ENCODE peak calls at places on chromosomes 5 and 9, in ten cellular contexts. One of them, this sample, is unnamed.

GRCh38 chr9:125633116-125633743 is 73.8 kb downstream of the MAPKAP1 start:
- DNase-seq in ovary: no peak
- DNase-seq in IMR-90: no peak
- DNase-seq in GM12878: no peak
- DNase-seq in testis: no peak
- DNase-seq in sigmoid colon: no peak
- DNase-seq in heart left ventricle: no peak
- DNase-seq in A549: no peak
- DNase-seq in spleen: no peak
- DNase-seq in esophagus squamous epithelium: no peak
- DNase-seq in this sample: peak

GRCh38 chr5:180618830-180619562 is 27.7 kb upstream of the SCGB3A1 start:
- DNase-seq in ovary: no peak
- DNase-seq in IMR-90: peak
- DNase-seq in GM12878: no peak
- DNase-seq in testis: peak
- DNase-seq in sigmoid colon: no peak
- DNase-seq in heart left ventricle: no peak
- DNase-seq in A549: peak
- DNase-seq in spleen: no peak
- DNase-seq in esophagus squamous epithelium: no peak
- DNase-seq in this sample: no peak

GRCh38 chr5:103272377-103272776 is 13.8 kb downstream of the MACIR start:
- DNase-seq in ovary: no peak
- DNase-seq in IMR-90: peak
- DNase-seq in GM12878: no peak
- DNase-seq in testis: no peak
- DNase-seq in sigmoid colon: no peak
- DNase-seq in heart left ventricle: no peak
- DNase-seq in A549: no peak
- DNase-seq in spleen: no peak
- DNase-seq in esophagus squamous epithelium: no peak
- DNase-seq in this sample: no peak

GRCh38 chr5:110053205-110053604 is 363.5 kb downstream of the MAN2A1 start:
- DNase-seq in ovary: no peak
- DNase-seq in IMR-90: no peak
- DNase-seq in GM12878: no peak
- DNase-seq in testis: no peak
- DNase-seq in sigmoid colon: no peak
- DNase-seq in heart left ventricle: no peak
- DNase-seq in A549: no peak
- DNase-seq in spleen: no peak
- DNase-seq in esophagus squamous epithelium: no peak
- DNase-seq in this sample: no peak

GRCh38 chr5:67985686-67986387 is 229.7 kb upstream of the PIK3R1 start:
- DNase-seq in ovary: no peak
- DNase-seq in IMR-90: peak
- DNase-seq in GM12878: no peak
- DNase-seq in testis: no peak
- DNase-seq in sigmoid colon: no peak
- DNase-seq in heart left ventricle: no peak
- DNase-seq in A549: no peak
- DNase-seq in spleen: no peak
- DNase-seq in esophagus squamous epithelium: no peak
- DNase-seq in this sample: no peak

GRCh38 chr9:95067888-95068287 is 249.6 kb downstream of the FANCC start:
- DNase-seq in ovary: no peak
- DNase-seq in IMR-90: no peak
- DNase-seq in GM12878: no peak
- DNase-seq in testis: no peak
- DNase-seq in sigmoid colon: no peak
- DNase-seq in heart left ventricle: no peak
- DNase-seq in A549: no peak
- DNase-seq in spleen: no peak
- DNase-seq in esophagus squamous epithelium: no peak
- DNase-seq in this sample: no peak

GRCh38 chr5:74099538-74099937 is 473.5 kb downstream of the ARHGEF28 start:
- DNase-seq in ovary: no peak
- DNase-seq in IMR-90: no peak
- DNase-seq in GM12878: no peak
- DNase-seq in testis: no peak
- DNase-seq in sigmoid colon: no peak
- DNase-seq in heart left ventricle: no peak
- DNase-seq in A549: no peak
- DNase-seq in spleen: no peak
- DNase-seq in esophagus squamous epithelium: no peak
- DNase-seq in this sample: no peak

GRCh38 chr9:89662718-89663246 is 58.0 kb downstream of the GADD45G start:
- DNase-seq in ovary: no peak
- DNase-seq in IMR-90: no peak
- DNase-seq in GM12878: no peak
- DNase-seq in testis: no peak
- DNase-seq in sigmoid colon: peak
- DNase-seq in heart left ventricle: no peak
- DNase-seq in A549: no peak
- DNase-seq in spleen: peak
- DNase-seq in esophagus squamous epithelium: no peak
- DNase-seq in this sample: no peak

GRCh38 chr5:134125195-134126015 is 10.9 kb downstream of the TCF7 start:
- DNase-seq in ovary: peak
- DNase-seq in IMR-90: peak
- DNase-seq in GM12878: no peak
- DNase-seq in testis: peak
- DNase-seq in sigmoid colon: no peak
- DNase-seq in heart left ventricle: no peak
- DNase-seq in A549: no peak
- DNase-seq in spleen: no peak
- DNase-seq in esophagus squamous epithelium: no peak
- DNase-seq in this sample: no peak

DNA sequence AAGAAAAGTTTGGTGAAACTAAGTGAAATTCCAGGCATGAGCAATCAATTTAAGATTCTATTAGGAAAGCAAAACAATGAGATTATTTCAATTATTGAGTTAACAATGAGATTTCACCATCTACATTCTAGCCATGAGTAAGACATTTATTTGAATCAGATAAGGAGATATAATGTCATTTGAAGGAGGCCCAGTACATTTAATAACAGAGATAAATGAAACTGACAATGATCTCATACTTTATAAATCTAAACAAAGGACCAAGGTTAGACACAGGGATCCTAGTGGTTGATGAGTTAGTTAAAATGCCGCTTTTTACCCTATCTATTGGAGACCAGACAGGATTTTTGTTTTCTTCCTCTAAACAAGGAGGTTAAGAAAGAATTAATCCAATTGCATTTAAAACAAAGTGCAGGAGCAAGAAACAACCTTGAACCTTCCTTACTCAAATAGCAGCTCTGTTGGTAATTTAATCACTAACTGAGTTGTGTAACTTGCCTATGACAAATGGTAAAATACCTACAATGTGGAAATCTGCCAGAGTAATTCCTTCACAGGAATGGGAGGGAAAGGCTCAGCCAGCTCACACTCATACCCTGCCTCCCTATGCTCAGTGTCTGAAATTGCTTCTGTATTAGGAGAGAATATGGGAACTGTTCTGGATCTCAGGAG is 103.5 kb upstream of the NR3C1 start:
- DNase-seq in ovary: no peak
- DNase-seq in IMR-90: peak
- DNase-seq in GM12878: no peak
- DNase-seq in testis: no peak
- DNase-seq in sigmoid colon: no peak
- DNase-seq in heart left ventricle: no peak
- DNase-seq in A549: peak
- DNase-seq in spleen: no peak
- DNase-seq in esophagus squamous epithelium: no peak
- DNase-seq in this sample: peak
- TF ChIP-seq CTCF in ovary: no peak
- TF ChIP-seq CTCF in IMR-90: peak
- TF ChIP-seq CTCF in GM12878: no peak
- TF ChIP-seq CTCF in testis: no peak
- TF ChIP-seq CTCF in sigmoid colon: no peak
- TF ChIP-seq CTCF in heart left ventricle: no peak
- TF ChIP-seq CTCF in A549: peak
- TF ChIP-seq CTCF in spleen: no peak
- TF ChIP-seq CTCF in esophagus squamous epithelium: no peak
- TF ChIP-seq CTCF in this sample: no peak

DNA sequence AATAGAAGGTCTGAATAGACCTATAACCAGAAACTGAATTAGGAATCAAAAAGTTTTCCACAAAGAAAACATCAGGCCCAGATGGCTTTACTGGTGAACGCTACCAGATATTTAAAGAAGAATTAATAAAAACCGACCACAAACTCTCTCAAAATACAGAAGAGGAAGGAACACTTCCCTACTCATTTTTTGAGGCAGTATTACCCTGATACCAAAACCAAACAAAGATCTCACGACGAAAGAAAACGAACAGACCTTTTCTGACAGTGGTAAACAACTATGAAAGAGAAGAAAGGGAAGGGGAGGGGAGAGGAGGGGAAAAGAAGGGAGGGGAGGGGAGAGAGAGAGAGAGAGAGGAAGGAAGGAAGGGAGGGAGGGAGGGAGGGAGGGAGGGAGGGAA is 13.5 kb downstream of the B4GALT1 start:
- DNase-seq in ovary: no peak
- DNase-seq in IMR-90: no peak
- DNase-seq in GM12878: no peak
- DNase-seq in testis: no peak
- DNase-seq in sigmoid colon: no peak
- DNase-seq in heart left ventricle: no peak
- DNase-seq in A549: no peak
- DNase-seq in spleen: no peak
- DNase-seq in esophagus squamous epithelium: no peak
- DNase-seq in this sample: no peak
- H3K27ac ChIP-seq in ovary: no peak
- H3K27ac ChIP-seq in IMR-90: no peak
- H3K27ac ChIP-seq in GM12878: peak
- H3K27ac ChIP-seq in testis: no peak
- H3K27ac ChIP-seq in sigmoid colon: no peak
- H3K27ac ChIP-seq in heart left ventricle: peak
- H3K27ac ChIP-seq in A549: no peak
- H3K27ac ChIP-seq in spleen: peak
- H3K27ac ChIP-seq in esophagus squamous epithelium: no peak
- H3K27ac ChIP-seq in this sample: no peak

GRCh38 chr5:84014966-84015365 is 294.3 kb upstream of the HAPLN1 start:
- DNase-seq in ovary: no peak
- DNase-seq in IMR-90: peak
- DNase-seq in GM12878: no peak
- DNase-seq in testis: no peak
- DNase-seq in sigmoid colon: no peak
- DNase-seq in heart left ventricle: no peak
- DNase-seq in A549: no peak
- DNase-seq in spleen: no peak
- DNase-seq in esophagus squamous epithelium: no peak
- DNase-seq in this sample: no peak
- TF ChIP-seq POLR2A in ovary: no peak
- TF ChIP-seq POLR2A in IMR-90: no peak
- TF ChIP-seq POLR2A in GM12878: no peak
- TF ChIP-seq POLR2A in testis: no peak
- TF ChIP-seq POLR2A in sigmoid colon: no peak
- TF ChIP-seq POLR2A in heart left ventricle: no peak
- TF ChIP-seq POLR2A in A549: no peak
- TF ChIP-seq POLR2A in spleen: no peak
- TF ChIP-seq POLR2A in esophagus squamous epithelium: no peak
- TF ChIP-seq POLR2A in this sample: no peak

DNA sequence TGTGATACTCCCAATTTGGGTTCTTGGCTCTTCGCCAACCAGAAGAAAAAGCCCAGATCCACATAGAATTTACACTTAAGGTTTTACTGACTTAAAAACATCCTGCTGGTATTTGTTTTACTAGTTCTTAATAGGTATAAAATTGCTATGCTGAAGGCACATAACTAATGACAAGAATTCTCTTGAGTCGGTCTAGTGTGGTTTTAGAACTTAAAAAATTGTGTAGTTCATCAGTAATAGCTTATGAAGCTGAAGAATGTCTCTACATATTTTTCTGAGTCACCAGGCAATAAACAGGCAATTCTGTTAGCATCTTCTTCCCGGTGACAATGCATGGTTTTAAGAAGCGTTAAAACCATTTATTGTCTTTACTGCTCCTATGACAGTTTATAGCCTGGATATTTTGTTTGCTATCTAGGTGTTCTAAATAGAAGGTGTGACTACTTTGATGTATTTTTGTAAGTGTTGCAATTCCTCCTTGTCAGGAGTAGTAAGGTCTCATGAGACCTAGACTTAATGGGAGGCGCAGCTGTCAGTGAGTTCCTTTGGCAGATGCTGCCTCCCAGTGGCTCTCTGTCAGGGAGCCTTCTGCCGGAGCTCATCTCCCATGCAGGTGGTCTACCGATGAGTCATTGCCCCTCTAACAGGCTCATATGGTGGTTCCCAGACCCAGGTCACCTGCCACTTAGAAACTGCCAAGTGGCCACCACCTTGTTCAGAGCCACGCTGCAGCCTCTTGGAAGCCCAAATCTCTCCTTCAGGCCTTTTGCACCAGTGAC is 173.8 kb downstream of the MAST4 start:
- DNase-seq in ovary: peak
- DNase-seq in IMR-90: no peak
- DNase-seq in GM12878: no peak
- DNase-seq in testis: no peak
- DNase-seq in sigmoid colon: no peak
- DNase-seq in heart left ventricle: no peak
- DNase-seq in A549: peak
- DNase-seq in spleen: peak
- DNase-seq in esophagus squamous epithelium: no peak
- DNase-seq in this sample: no peak
- TF ChIP-seq CTCF in ovary: peak
- TF ChIP-seq CTCF in IMR-90: no peak
- TF ChIP-seq CTCF in GM12878: peak
- TF ChIP-seq CTCF in testis: no peak
- TF ChIP-seq CTCF in sigmoid colon: no peak
- TF ChIP-seq CTCF in heart left ventricle: peak
- TF ChIP-seq CTCF in A549: no peak
- TF ChIP-seq CTCF in spleen: no peak
- TF ChIP-seq CTCF in esophagus squamous epithelium: no peak
- TF ChIP-seq CTCF in this sample: no peak

GRCh38 chr9:133055788-133056420 is 5.9 kb upstream of the CEL start:
- DNase-seq in ovary: no peak
- DNase-seq in IMR-90: no peak
- DNase-seq in GM12878: no peak
- DNase-seq in testis: no peak
- DNase-seq in sigmoid colon: no peak
- DNase-seq in heart left ventricle: no peak
- DNase-seq in A549: no peak
- DNase-seq in spleen: no peak
- DNase-seq in esophagus squamous epithelium: no peak
- DNase-seq in this sample: no peak
- H3K27ac ChIP-seq in ovary: no peak
- H3K27ac ChIP-seq in IMR-90: no peak
- H3K27ac ChIP-seq in GM12878: no peak
- H3K27ac ChIP-seq in testis: no peak
- H3K27ac ChIP-seq in sigmoid colon: no peak
- H3K27ac ChIP-seq in heart left ventricle: peak
- H3K27ac ChIP-seq in A549: no peak
- H3K27ac ChIP-seq in spleen: no peak
- H3K27ac ChIP-seq in esophagus squamous epithelium: peak
- H3K27ac ChIP-seq in this sample: no peak

This sample was measured in prostate gland.